ENCODE peak calls at places on chromosomes 16 and 17, in nine cellular contexts. I, J, P, A, B, Y, U, T and D are unnamed samples.

GRCh38 chr17:1882836-1883235 is 53.0 kb downstream of the RPA1 start:
- DNase-seq in B (peak; percentile 82), T (no peak), P (no peak), U (peak; percentile 29), Y (no peak), J (no peak), A (no peak), I (no peak), D (peak; percentile 35)

GRCh38 chr17:57874434-57875108 is 24.7 kb upstream of the MRPS23 start:
- DNase-seq in P (peak; percentile 82), T (peak; percentile 64), I (peak; percentile 83), B (peak; percentile 98), J (peak; percentile 72), A (no peak), U (peak; percentile 84), Y (peak; percentile 68), D (no peak)

GRCh38 chr16:47446431-47446830 is 14.4 kb downstream of the ITFG1 start:
- DNase-seq in T (no peak), U (no peak), Y (no peak), A (no peak), P (no peak), B (no peak), I (no peak), J (no peak), D (no peak)

GRCh38 chr16:88811850-88812736 is at the start of gene APRT:
- DNase-seq in B (peak; percentile 94), J (peak; percentile 97), T (peak; percentile 86), I (peak; percentile 95), A (peak; percentile 98), P (peak; percentile 77), U (peak; percentile 99), Y (peak; percentile 98), D (peak; percentile 98)

GRCh38 chr16:85553436-85554113 is 59.5 kb upstream of the GSE1 start:
- DNase-seq in B (peak; percentile 90), P (peak; percentile 21), Y (no peak), A (peak; percentile 28), I (peak; percentile 72), U (no peak), T (peak; percentile 23), J (peak; percentile 83), D (peak; percentile 68)

GRCh38 chr16:35910409-35910808 is 2451.0 kb downstream of the TP53TG3F start:
- DNase-seq in A (no peak), P (no peak), U (no peak), T (no peak), Y (no peak), I (no peak), J (no peak), B (no peak), D (no peak)

GRCh38 chr16:28477311-28477920 is 5.3 kb upstream of the NPIPB7 start:
- DNase-seq in U (no peak), I (no peak), B (no peak), P (no peak), A (no peak), T (no peak), Y (no peak), J (no peak), D (no peak)

GRCh38 chr17:37417852-37418251 is 11.2 kb downstream of the TADA2A start:
- DNase-seq in U (no peak), P (no peak), I (no peak), Y (no peak), T (no peak), A (no peak), B (no peak), J (no peak), D (no peak)

GRCh38 chr17:70080541-70081347 is 5.7 kb downstream of the KCNJ16 start:
- DNase-seq in I (no peak), P (no peak), B (no peak), Y (no peak), T (no peak), A (no peak), U (no peak), J (no peak), D (no peak)

GRCh38 chr16:641326-642188 is at the start of gene MCRIP2:
- DNase-seq in U (peak; percentile 90), T (peak; percentile 53), B (peak; percentile 76), A (peak; percentile 75), Y (peak; percentile 78), P (peak; percentile 62), I (peak; percentile 90), J (peak; percentile 90), D (peak; percentile 91)

GRCh38 chr17:15890279-15890892 is 54.5 kb upstream of the ADORA2B start:
- DNase-seq in U (no peak), B (no peak), J (no peak), T (no peak), P (no peak), A (no peak), I (no peak), Y (no peak), D (no peak)

GRCh38 chr16:31505483-31505882 is 2.7 kb downstream of the RUSF1 start:
- DNase-seq in J (no peak), P (no peak), B (no peak), T (no peak), A (no peak), I (no peak), U (no peak), Y (no peak), D (no peak)

GRCh38 chr17:58679263-58680037 is 12.4 kb downstream of the TEX14 start:
- DNase-seq in P (no peak), I (no peak), T (no peak), Y (no peak), U (no peak), B (peak; percentile 91), A (no peak), J (no peak), D (peak; percentile 39)

GRCh38 chr17:64150237-64151015 is 20.5 kb upstream of the ERN1 start:
- DNase-seq in B (no peak), A (no peak), P (no peak), U (no peak), J (no peak), T (no peak), Y (no peak), I (peak; percentile 60), D (no peak)

GRCh38 chr16:61820398-61820797 is 215.8 kb downstream of the CDH8 start:
- DNase-seq in B (no peak), T (no peak), I (no peak), P (peak; percentile 8), Y (no peak), U (no peak), A (no peak), J (no peak), D (no peak)

GRCh38 chr16:12805091-12805490 is 1.4 kb upstream of the CPPED1 start:
- DNase-seq in B (no peak), P (no peak), J (no peak), I (no peak), Y (no peak), U (no peak), A (no peak), T (no peak), D (no peak)

GRCh38 chr17:15392326-15392739 is 50.9 kb upstream of the TEKT3 start:
- DNase-seq in P (no peak), T (no peak), B (no peak), U (no peak), I (no peak), Y (no peak), A (no peak), J (no peak), D (no peak)

GRCh38 chr17:73646409-73647305 is 2.4 kb upstream of the SDK2 start:
- DNase-seq in I (no peak), B (peak; percentile 71), J (no peak), P (no peak), U (peak; percentile 60), T (no peak), A (no peak), Y (peak; percentile 34), D (no peak)

GRCh38 chr17:75571197-75571884 is 16.3 kb upstream of the MYO15B start:
- DNase-seq in P (no peak), A (no peak), J (no peak), U (peak; percentile 46), T (no peak), B (no peak), Y (no peak), I (peak; percentile 78), D (peak; percentile 95)

GRCh38 chr16:14109782-14110727 is 38.9 kb downstream of the MRTFB start:
- DNase-seq in A (no peak), I (no peak), U (no peak), P (no peak), Y (no peak), J (no peak), T (no peak), B (no peak), D (no peak)

GRCh38 chr17:78823282-78824046 is 17.1 kb downstream of the USP36 start:
- DNase-seq in J (no peak), Y (no peak), I (no peak), B (no peak), A (no peak), P (no peak), U (no peak), T (no peak), D (no peak)

GRCh38 chr17:28598389-28598788 is 436 bp downstream of the SPAG5 start:
- DNase-seq in A (no peak), B (no peak), P (no peak), I (no peak), U (no peak), T (no peak), Y (no peak), J (no peak), D (no peak)

GRCh38 chr17:73205326-73205980 is 12.6 kb downstream of the COG1 start:
- DNase-seq in B (no peak), I (no peak), P (no peak), U (no peak), J (no peak), Y (no peak), A (no peak), T (no peak), D (no peak)

GRCh38 chr16:84600343-84601229 is 17.3 kb downstream of the COTL1 start:
- DNase-seq in Y (no peak), J (no peak), A (no peak), I (no peak), U (no peak), B (no peak), P (no peak), T (no peak), D (no peak)

GRCh38 chr16:4032768-4033167 is 83.5 kb downstream of the ADCY9 start:
- DNase-seq in U (no peak), Y (no peak), P (no peak), B (no peak), I (peak; percentile 75), A (no peak), T (no peak), J (peak; percentile 48), D (no peak)

GRCh38 chr17:4759776-4760236 is 11.9 kb upstream of the TM4SF5 start:
- DNase-seq in P (no peak), J (no peak), U (no peak), A (no peak), T (no peak), Y (no peak), B (no peak), I (no peak), D (no peak)

GRCh38 chr17:83203073-83203471 is 123.7 kb downstream of the METRNL start:
- DNase-seq in T (no peak), P (no peak), I (peak; percentile 82), Y (no peak), B (no peak), A (no peak), U (no peak), J (peak; percentile 50), D (no peak)

GRCh38 chr17:82859431-82860403 is 19.9 kb upstream of the ZNF750 start:
- DNase-seq in I (peak; percentile 75), U (no peak), B (peak; percentile 73), Y (peak; percentile 14), T (no peak), P (peak; percentile 73), A (peak; percentile 40), J (no peak), D (peak; percentile 68)

GRCh38 chr17:79842656-79843474 is 3.6 kb upstream of the CBX4 start:
- DNase-seq in T (no peak), J (no peak), Y (peak; percentile 24), B (no peak), I (no peak), U (no peak), A (no peak), P (no peak), D (no peak)

GRCh38 chr17:75367312-75367711 is 38.2 kb downstream of the GRB2 start:
- DNase-seq in U (no peak), Y (no peak), P (no peak), A (no peak), B (peak; percentile 56), T (no peak), I (no peak), J (no peak), D (no peak)

GRCh38 chr16:51507286-51507685 is 356.2 kb upstream of the SALL1 start:
- DNase-seq in I (no peak), U (no peak), T (no peak), J (no peak), Y (no peak), P (no peak), B (no peak), A (no peak), D (no peak)